ENCODE peak calls at places on chromosomes 5 and 9, in seven cellular contexts. D is fibroblast of the aortic adventitia, F is nephron progenitor cell, N is left cardiac atrium, G is pancreas, C is COR-L47, O is tibial nerve. S is an unnamed sample.

GRCh38 chr5:76408104-76408644 is 5.1 kb downstream of the IQGAP2 start:
- DNase-seq in D (no peak), F (no peak), N (no peak), G (no peak), C (no peak), O (no peak), S (no peak)

GRCh38 chr5:26482817-26483375 is 555.5 kb downstream of the CDH9 start:
- DNase-seq in D (no peak), F (peak; percentile 38), N (no peak), G (no peak), C (peak; percentile 76), O (peak; percentile 54), S (peak; percentile 87)

GRCh38 chr9:33748633-33749304 is 46.6 kb upstream of the PRSS3 start:
- DNase-seq in D (no peak), F (no peak), N (no peak), G (no peak), C (no peak), O (no peak), S (no peak)

GRCh38 chr5:52283221-52283620 is 504.5 kb upstream of the ITGA1 start:
- DNase-seq in D (no peak), F (no peak), N (no peak), G (peak; percentile 58), C (no peak), O (no peak), S (peak; percentile 58)

GRCh38 chr5:140221697-140222223 is 46.8 kb downstream of the CYSTM1 start:
- DNase-seq in D (peak; percentile 82), F (no peak), N (no peak), G (no peak), C (no peak), O (no peak), S (no peak)

GRCh38 chr9:83715794-83716193 is 8.0 kb upstream of the UBQLN1 start:
- DNase-seq in D (no peak), F (no peak), N (no peak), G (no peak), C (no peak), O (no peak), S (no peak)

GRCh38 chr5:8993031-8993430 is 552.8 kb downstream of the SEMA5A start:
- DNase-seq in D (peak; percentile 25), F (no peak), N (no peak), G (no peak), C (no peak), O (no peak), S (peak; percentile 41)

GRCh38 chr9:81848472-81848871 is 79.8 kb upstream of the SPATA31D4 start:
- DNase-seq in D (peak; percentile 74), F (no peak), N (no peak), G (no peak), C (peak; percentile 11), O (no peak), S (peak; percentile 49)

GRCh38 chr9:87445646-87446045 is 52.0 kb upstream of the DAPK1 start:
- DNase-seq in D (peak; percentile 13), F (peak; percentile 26), N (peak; percentile 37), G (no peak), C (no peak), O (peak; percentile 28), S (no peak)

S was measured in NCI-H69.